ENCODE peak calls at places on chromosomes 4 and X, in eight cellular contexts. Q is HL-60; C is cardiac muscle cell; P is mesendoderm; S is H7; X is brain microvascular endothelial cell; U is suprapubic skin; H is CD8-positive, alpha-beta T cell. K is an unnamed sample.

GRCh38 chr4:61068745-61069144 is 131.4 kb upstream of the ADGRL3 start:
- DNase-seq in S (no peak), X (peak; percentile 22), Q (no peak), P (no peak), C (peak; percentile 86), H (no peak), U (no peak), K (no peak)

GRCh38 chr4:100076753-100077152 is 113.5 kb downstream of the DDIT4L start:
- DNase-seq in X (no peak), P (peak; percentile 28), H (no peak), S (no peak), U (no peak), C (no peak), Q (no peak), K (no peak)

GRCh38 chrX:128754130-128754529 is 701.9 kb upstream of the ACTRT1 start:
- DNase-seq in H (no peak), C (no peak), U (no peak), P (peak; percentile 75), S (no peak), X (no peak), Q (no peak), K (no peak)

GRCh38 chr4:19739101-19739651 is 512.5 kb upstream of the SLIT2 start:
- DNase-seq in Q (no peak), C (peak; percentile 92), H (no peak), X (peak; percentile 95), U (no peak), P (peak; percentile 7), S (no peak), K (peak; percentile 37)

GRCh38 chr4:54090804-54091623 is 8.9 kb upstream of the GSX2 start:
- DNase-seq in H (peak; percentile 36), S (peak; percentile 75), Q (no peak), P (no peak), X (no peak), U (no peak), C (peak; percentile 37), K (no peak)

GRCh38 chr4:1644906-1645657 is 39.0 kb downstream of the FAM53A start:
- DNase-seq in C (peak; percentile 75), U (no peak), P (peak; percentile 26), X (peak; percentile 7), Q (no peak), S (peak; percentile 90), H (no peak), K (no peak)

GRCh38 chr4:64721106-64721505 is 311.9 kb upstream of the TECRL start:
- DNase-seq in P (no peak), H (no peak), C (no peak), X (no peak), S (no peak), Q (no peak), U (no peak), K (no peak)

GRCh38 chr4:123465416-123465815 is 68.8 kb downstream of the SPRY1 start:
- DNase-seq in X (no peak), S (no peak), U (no peak), P (no peak), C (no peak), Q (no peak), H (no peak), K (no peak)

GRCh38 chrX:16653424-16653823 is 3.5 kb downstream of the S100G start:
- DNase-seq in P (no peak), Q (no peak), S (no peak), U (no peak), H (no peak), X (no peak), C (no peak), K (no peak)

GRCh38 chr4:10589808-10590207 is 94.8 kb downstream of the CLNK start:
- DNase-seq in S (no peak), U (no peak), P (no peak), X (no peak), H (no peak), Q (no peak), C (peak; percentile 83), K (no peak)

GRCh38 chr4:14880805-14881204 is 121.5 kb upstream of the CPEB2 start:
- DNase-seq in H (no peak), C (no peak), S (no peak), Q (no peak), U (no peak), P (no peak), X (no peak), K (no peak)

GRCh38 chrX:130118941-130119640 is 8.8 kb upstream of the ELF4 start:
- DNase-seq in P (no peak), H (no peak), S (peak; percentile 47), C (peak; percentile 50), Q (no peak), U (no peak), X (no peak), K (no peak)

GRCh38 chr4:74317616-74318256 is 9.5 kb downstream of the EPGN start:
- DNase-seq in X (no peak), S (no peak), C (peak; percentile 77), Q (no peak), U (no peak), H (no peak), P (no peak), K (no peak)

GRCh38 chr4:88452941-88453340 is 4.0 kb upstream of the HERC5 start:
- DNase-seq in X (no peak), C (no peak), Q (no peak), S (no peak), H (no peak), U (no peak), P (no peak), K (no peak)

GRCh38 chr4:40000711-40001110 is 23.0 kb upstream of the PDS5A start:
- DNase-seq in X (no peak), P (no peak), Q (no peak), U (no peak), S (no peak), H (no peak), C (no peak), K (no peak)

DNA sequence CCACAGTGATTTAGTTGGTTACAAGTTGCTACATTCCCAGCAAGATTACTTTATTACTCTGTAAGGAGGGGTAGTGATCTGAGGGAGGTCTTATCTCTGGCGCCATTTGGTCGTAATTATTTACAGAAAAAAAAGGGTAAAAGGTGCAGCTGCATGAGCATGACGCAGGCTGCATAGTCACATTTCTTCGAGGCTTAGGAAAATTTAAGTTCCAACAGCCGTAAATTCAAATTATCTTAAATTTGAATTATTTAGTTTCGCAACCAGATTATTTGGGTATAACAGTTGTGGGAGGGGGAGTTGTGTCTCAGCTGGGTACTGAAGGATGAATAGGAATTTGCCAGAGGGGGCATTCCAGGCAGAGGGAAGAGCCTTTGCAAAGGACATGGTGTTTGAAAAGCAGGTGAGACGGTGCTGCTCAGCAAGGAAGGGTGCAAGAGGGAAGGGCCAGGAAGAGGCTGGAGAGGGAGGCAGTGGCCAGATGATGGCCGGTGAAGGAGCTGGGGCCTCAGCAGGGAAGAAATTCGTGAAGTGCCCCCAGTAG is 17.5 kb upstream of the AFAP1 start:
- DNase-seq in U (no peak), S (no peak), X (no peak), C (peak; percentile 30), H (no peak), Q (no peak), P (peak; percentile 84), K (no peak)
- H3K27me3 ChIP-seq in U (no peaks in the 10 kb centered on the region), S (no peaks in the 10 kb centered on the region), X (no peaks in the 10 kb centered on the region), C (no peaks in the 10 kb centered on the region), H (no peaks in the 10 kb centered on the region), Q (peaks cover 3% of the 10 kb centered on the region), P (no peaks in the 10 kb centered on the region), K (no peaks in the 10 kb centered on the region)

DNA sequence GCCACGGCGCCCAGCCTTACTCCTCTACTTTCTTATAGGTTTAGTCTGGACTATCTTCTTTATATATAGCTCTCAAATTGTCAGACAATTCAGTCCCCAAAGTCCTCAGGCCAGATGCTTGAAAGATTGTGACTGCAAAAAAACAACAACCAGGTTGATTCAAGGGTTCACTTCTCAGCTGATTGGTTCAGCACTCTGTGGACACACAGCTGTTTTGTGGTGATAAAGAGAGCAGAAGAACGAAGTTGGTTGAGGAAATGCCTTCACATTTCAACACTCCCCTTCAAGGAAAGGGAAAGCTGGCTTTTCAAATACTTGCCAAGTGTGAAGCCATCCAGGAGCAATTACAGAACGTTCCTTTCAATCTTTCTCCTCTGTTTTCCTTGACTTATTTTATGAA is 166.8 kb downstream of the SHROOM3 start:
- DNase-seq in C (peak; percentile 84), U (no peak), P (no peak), Q (no peak), X (no peak), H (no peak), S (no peak), K (no peak)
- H3K27me3 ChIP-seq in C (no peaks in the 10 kb centered on the region), U (no peaks in the 10 kb centered on the region), P (no peaks in the 10 kb centered on the region), Q (no peaks in the 10 kb centered on the region), X (no peaks in the 10 kb centered on the region), H (no peaks in the 10 kb centered on the region), S (no peaks in the 10 kb centered on the region), K (no peaks in the 10 kb centered on the region)

GRCh38 chr4:108165601-108166000 is 3.1 kb downstream of the LEF1 start:
- DNase-seq in H (peak; percentile 22), U (no peak), X (no peak), S (no peak), C (no peak), Q (no peak), P (no peak), K (no peak)

GRCh38 chr4:108163352-108163751 is 5.4 kb downstream of the LEF1 start:
- DNase-seq in C (no peak), U (no peak), P (no peak), Q (no peak), S (no peak), H (no peak), X (no peak), K (no peak)

GRCh38 chr4:108168213-108168671 is 490 bp downstream of the LEF1 start:
- DNase-seq in H (no peak), S (no peak), Q (no peak), C (no peak), P (no peak), U (no peak), X (no peak), K (no peak)

GRCh38 chr4:108166441-108167315 is 2.1 kb downstream of the LEF1 start:
- DNase-seq in Q (no peak), C (no peak), P (peak; percentile 88), H (peak; percentile 55), X (no peak), U (no peak), S (peak; percentile 76), K (no peak)

DNA sequence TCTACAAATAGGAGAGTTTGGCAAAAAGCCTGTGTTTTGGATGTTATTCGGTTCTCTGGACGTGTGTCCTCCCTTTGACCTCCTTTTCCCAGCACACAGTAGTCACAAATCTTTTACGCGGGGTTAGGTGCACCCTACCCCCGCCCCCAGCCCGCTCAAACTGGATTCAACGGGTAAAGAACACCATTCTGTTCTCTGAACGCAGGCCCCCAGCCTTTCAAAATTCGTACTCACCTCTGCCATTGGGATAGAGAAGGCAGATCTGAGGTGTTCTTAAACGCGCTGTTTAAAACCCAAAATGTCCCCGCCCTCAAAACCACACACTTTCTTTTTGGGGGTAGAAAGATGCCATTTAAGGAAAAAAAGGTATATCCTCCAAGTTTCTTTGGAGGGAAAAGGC is 2.7 kb downstream of the LEF1 start:
- DNase-seq in U (no peak), Q (no peak), S (no peak), H (peak; percentile 53), X (no peak), C (no peak), P (no peak), K (no peak)
- H3K27me3 ChIP-seq in U (peaks cover 82% of the 10 kb centered on the region), Q (peaks cover 69% of the 10 kb centered on the region), S (peaks cover 91% of the 10 kb centered on the region), H (no peaks in the 10 kb centered on the region), X (peaks cover 37% of the 10 kb centered on the region), C (peaks cover 17% of the 10 kb centered on the region), P (peaks cover 10% of the 10 kb centered on the region), K (peaks cover 29% of the 10 kb centered on the region)

DNA sequence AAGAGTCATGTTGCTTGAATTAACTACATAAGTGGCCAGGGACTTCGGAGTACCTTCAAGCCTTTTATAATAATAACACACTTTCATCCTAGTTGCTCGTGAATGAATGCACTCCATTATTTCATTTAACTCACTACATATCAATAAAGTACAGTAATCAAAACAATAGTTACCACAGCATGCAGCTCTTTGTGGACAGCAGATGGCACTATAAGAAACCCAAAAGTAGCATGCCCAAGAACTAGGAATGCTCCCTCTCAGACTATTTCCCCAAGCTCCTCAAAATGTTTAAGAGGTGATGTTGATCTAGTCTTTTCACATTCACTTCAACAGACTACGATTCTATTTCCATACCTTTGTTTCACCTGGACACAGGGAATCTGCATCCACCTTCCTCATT is 500.8 kb upstream of the DIAPH2 start:
- DNase-seq in X (no peak), S (peak; percentile 1), P (peak; percentile 41), H (no peak), C (peak; percentile 2), Q (no peak), U (no peak), K (no peak)
- H3K27me3 ChIP-seq in X (no peaks in the 10 kb centered on the region), S (no peaks in the 10 kb centered on the region), P (no peaks in the 10 kb centered on the region), H (no peaks in the 10 kb centered on the region), C (no peaks in the 10 kb centered on the region), Q (no peaks in the 10 kb centered on the region), U (no peaks in the 10 kb centered on the region), K (no peaks in the 10 kb centered on the region)